ENCODE peak calls at places on chromosomes 7 and 10, in four cellular contexts. C is GM06990, U is brain microvascular endothelial cell, I is endothelial cell of umbilical vein. A is an unnamed sample.

GRCh38 chr10:102654566-102654965 is 10.3 kb downstream of the TRIM8 start:
- DNase-seq in I (no peak), C (no peak), U (no peak), A (no peak)

GRCh38 chr7:13336227-13336626 is 648.8 kb downstream of the ARL4A start:
- DNase-seq in C (no peak), I (no peak), U (no peak), A (no peak)

GRCh38 chr7:36208406-36208805 is 55.4 kb downstream of the EEPD1 start:
- DNase-seq in I (no peak), C (no peak), U (peak; percentile 6), A (no peak)

GRCh38 chr7:106891545-106892410 is 26.7 kb downstream of the PIK3CG start:
- DNase-seq in I (no peak), U (no peak), C (no peak), A (peak; percentile 42)

GRCh38 chr10:32004161-32004591 is 52.0 kb downstream of the KIF5B start:
- DNase-seq in U (no peak), I (no peak), C (peak; percentile 12), A (no peak)

GRCh38 chr10:968546-969199 is 19.6 kb upstream of the GTPBP4 start:
- DNase-seq in C (no peak), I (no peak), U (no peak), A (no peak)

GRCh38 chr7:140009735-140010134 is 53.0 kb downstream of the PARP12 start:
- DNase-seq in I (no peak), C (no peak), U (no peak), A (no peak)

GRCh38 chr10:36540611-36541010 is 584.8 kb upstream of the ANKRD30A start:
- DNase-seq in U (no peak), C (no peak), I (no peak), A (no peak)

GRCh38 chr10:48279081-48279751 is 4.7 kb upstream of the FRMPD2 start:
- DNase-seq in U (no peak), C (peak; percentile 79), I (no peak), A (peak; percentile 94)

GRCh38 chr7:20030915-20031362 is 186.2 kb downstream of the MACC1 start:
- DNase-seq in I (no peak), U (peak; percentile 8), C (peak; percentile 15), A (peak; percentile 56)

DNA sequence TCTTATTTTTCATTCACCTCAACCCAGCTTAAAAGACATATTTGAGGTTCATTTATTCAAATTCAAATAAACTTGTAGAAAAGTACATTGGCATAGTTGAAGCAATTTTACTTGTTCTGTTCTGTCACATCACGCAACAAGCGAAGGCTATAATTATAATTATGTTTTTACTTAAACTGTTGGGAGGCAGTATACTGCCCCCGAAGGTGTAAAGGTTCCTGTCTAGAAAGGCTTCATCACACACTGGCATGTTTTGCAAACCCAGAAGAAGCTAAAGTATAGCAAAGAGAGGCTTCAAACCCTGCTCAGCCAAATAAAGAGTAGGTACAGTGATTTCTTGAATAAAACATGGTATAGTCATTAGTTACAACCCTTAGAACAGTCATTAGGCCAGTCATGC is 62.6 kb downstream of the CDCA7L start:
- DNase-seq in U (no peak), C (no peak), I (no peak), A (no peak)
- TF ChIP-seq CTCF in U (peak; percentile 9), C (no peak), I (no peak), A (no peak)

GRCh38 chr10:21510218-21511070 is 15.0 kb downstream of the SKIDA1 start:
- DNase-seq in I (no peak), U (no peak), C (no peak), A (no peak)
- H3K4me3 ChIP-seq in I (no peak overlapping the region), U (peak overlapping the region; percentile 49), C (no peak overlapping the region), A (no peak overlapping the region)

GRCh38 chr10:76733441-76733840 is 904.2 kb downstream of the KCNMA1 start:
- DNase-seq in C (no peak), I (no peak), U (no peak), A (no peak)

GRCh38 chr10:76736848-76737495 is 900.6 kb downstream of the KCNMA1 start:
- DNase-seq in U (no peak), I (no peak), C (no peak), A (no peak)

GRCh38 chr10:76732306-76732705 is 905.3 kb downstream of the KCNMA1 start:
- DNase-seq in C (no peak), I (no peak), U (no peak), A (no peak)

GRCh38 chr10:76738991-76739390 is 898.6 kb downstream of the KCNMA1 start:
- DNase-seq in C (no peak), I (no peak), U (no peak), A (no peak)

DNA sequence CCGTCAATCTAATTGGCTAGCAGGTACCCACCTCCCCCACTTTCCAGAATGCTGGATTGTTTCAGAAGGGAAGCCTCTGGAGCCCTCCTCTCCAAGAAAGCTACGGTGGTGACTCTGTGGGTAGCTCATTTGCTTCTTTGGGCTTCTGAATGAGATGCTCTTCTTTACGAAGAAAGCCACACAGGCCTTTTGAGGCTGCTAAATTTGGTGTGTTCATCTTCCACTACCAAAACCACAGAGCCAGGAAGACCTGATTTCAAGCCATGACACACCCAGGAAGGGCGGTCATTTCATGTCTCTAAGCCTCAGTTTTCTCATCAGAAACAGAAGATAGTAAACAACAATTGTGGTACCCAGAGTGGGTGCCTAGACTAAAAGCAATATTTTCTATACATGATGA is 901.2 kb downstream of the KCNMA1 start:
- DNase-seq in I (no peak), U (no peak), C (no peak), A (no peak)
- TF ChIP-seq CTCF in I (no peak), U (no peak), C (no peak), A (no peak)

DNA sequence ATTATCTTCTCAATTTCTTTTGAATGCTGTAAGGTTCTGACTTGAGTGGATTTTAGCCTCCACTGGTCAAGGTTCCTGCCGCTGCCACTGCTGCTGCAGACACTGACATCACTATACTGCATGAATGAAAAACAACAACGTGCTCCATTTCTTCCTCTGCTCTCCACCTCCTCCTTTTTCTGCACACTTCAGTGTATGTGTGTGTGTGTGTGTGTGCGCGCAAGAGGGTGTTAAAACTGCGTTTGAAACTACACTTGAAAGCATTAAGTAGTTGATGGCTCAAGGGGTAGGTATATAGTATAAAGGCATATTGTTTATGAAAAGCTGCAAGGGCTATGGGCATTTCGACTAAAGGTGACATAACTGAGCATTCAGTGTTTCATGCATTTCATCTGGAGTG is 3.5 kb downstream of the GLCCI1 start:
- DNase-seq in U (no peak), C (no peak), I (no peak), A (peak; percentile 48)
- H3K4me3 ChIP-seq in U (no peak overlapping the region), C (peak overlapping the region; percentile 87), I (no peak overlapping the region), A (peak overlapping the region; percentile 97)

DNA sequence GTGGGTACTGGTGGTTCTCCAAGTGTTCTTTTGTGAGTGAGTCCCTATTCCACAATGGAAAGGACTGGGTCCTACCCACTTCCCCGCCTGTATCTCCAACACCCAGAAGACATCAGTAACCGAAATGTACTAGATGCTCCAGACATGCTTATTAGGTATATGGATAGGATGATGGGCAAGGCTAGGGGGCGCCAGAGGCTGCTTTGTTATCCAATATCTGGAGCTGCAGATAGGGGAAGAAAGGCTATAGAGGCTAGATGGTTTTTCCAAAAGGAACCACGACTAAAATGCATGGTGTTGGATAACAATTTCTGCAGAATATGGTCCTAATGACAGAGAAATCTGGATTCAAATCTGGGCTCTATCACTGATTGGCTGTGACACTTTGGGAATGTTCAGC is 56.2 kb upstream of the TM9SF3 start:
- DNase-seq in I (no peak), U (peak; percentile 37), C (no peak), A (peak; percentile 85)
- TF ChIP-seq CTCF in I (peak; percentile 12), U (peak; percentile 76), C (peak; percentile 75), A (peak; percentile 78)

DNA sequence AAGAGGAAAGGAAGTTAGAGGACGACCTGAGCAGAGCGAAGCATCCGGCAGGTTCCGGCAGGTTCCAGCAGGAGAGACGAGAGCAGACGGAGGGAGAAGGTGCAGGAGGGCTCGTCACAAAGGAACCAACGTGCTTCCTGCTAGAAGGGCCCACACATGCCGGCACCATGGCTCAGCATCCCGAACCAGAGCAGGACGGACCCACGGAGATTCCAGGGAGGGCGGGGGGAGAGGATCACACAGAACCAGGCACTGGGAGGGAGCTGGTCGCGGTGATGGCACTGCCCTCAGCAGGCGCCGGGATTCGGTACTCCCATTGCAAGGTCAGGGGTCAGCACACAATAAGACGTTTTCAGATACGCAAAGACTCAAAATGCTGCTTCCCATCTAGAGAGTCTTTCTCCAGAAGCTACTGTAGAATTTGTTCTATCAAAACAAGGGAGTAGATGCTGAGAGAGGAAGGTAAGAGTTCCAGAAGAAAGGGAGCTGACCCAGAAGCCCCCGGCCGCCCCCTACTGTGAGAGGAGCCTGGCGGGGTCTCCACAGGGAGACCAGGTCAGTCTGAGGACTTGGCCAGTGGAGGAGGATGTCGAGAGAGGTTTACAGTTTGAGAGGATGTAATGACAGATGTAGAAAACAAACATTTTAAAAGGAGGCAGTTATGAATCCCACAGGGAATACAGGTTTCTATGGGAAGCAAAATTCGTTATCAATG is 23.6 kb upstream of the PWWP2B start:
- DNase-seq in U (no peak), C (no peak), I (no peak), A (no peak)
- H3K4me3 ChIP-seq in U (no peak overlapping the region), C (no peak overlapping the region), I (no peak overlapping the region), A (no peak overlapping the region)